ENCODE peak calls at places on chromosomes 5 and 9, in eight cellular contexts. N is iris pigment epithelial cell, H is AG09319, C is globus pallidus, Y is dorsolateral prefrontal cortex, A is right atrium auricular region, F is cardiac muscle cell, J is NCI-H2029. I is an unnamed sample.

GRCh38 chr5:143456952-143457547 is 53.6 kb upstream of the NR3C1 start:
- DNase-seq in N (peak), H (no peak), C (no peak), Y (no peak), A (no peak), F (peak), J (no peak), I (no peak)

GRCh38 chr5:170552486-170553122 is 48.8 kb downstream of the KCNIP1 start:
- DNase-seq in N (peak), H (no peak), C (peak), Y (peak), A (peak), F (peak), J (no peak), I (no peak)

GRCh38 chr5:145943674-145944121 is 7.3 kb downstream of the SH3RF2 start:
- DNase-seq in N (peak), H (no peak), C (no peak), Y (no peak), A (no peak), F (peak), J (peak), I (peak)

GRCh38 chr5:102958481-102959011 is 161.4 kb downstream of the GIN1 start:
- DNase-seq in N (peak), H (no peak), C (no peak), Y (no peak), A (no peak), F (peak), J (peak), I (no peak)

GRCh38 chr5:159768243-159768642 is 148.0 kb upstream of the ADRA1B start:
- DNase-seq in N (peak), H (no peak), C (no peak), Y (no peak), A (no peak), F (peak), J (no peak), I (no peak)

GRCh38 chr9:72996106-72996505 is 43.3 kb upstream of the ALDH1A1 start:
- DNase-seq in N (no peak), H (no peak), C (no peak), Y (no peak), A (no peak), F (no peak), J (no peak), I (no peak)

GRCh38 chr9:137550958-137551655 is 572 bp upstream of the MRPL41 start:
- DNase-seq in N (no peak), H (peak), C (no peak), Y (no peak), A (peak), F (no peak), J (peak), I (peak)

GRCh38 chr5:12023614-12024241 is 119.5 kb upstream of the CTNND2 start:
- DNase-seq in N (peak), H (no peak), C (peak), Y (no peak), A (no peak), F (peak), J (no peak), I (peak)